ENCODE peak calls at places on chromosomes 11 and 22, in seven cellular contexts. P, F, W, Y, O, G and K are unnamed samples.

GRCh38 chr11:114153224-114153623 is 93.7 kb downstream of the ZBTB16 start:
- DNase-seq in G (no peak), F (no peak), O (no peak), P (no peak), Y (no peak), W (no peak), K (no peak)

GRCh38 chr22:45783690-45784089 is 112.1 kb downstream of the ATXN10 start:
- DNase-seq in P (no peak), F (no peak), W (no peak), G (no peak), O (no peak), Y (no peak), K (no peak)

GRCh38 chr11:115215694-115216615 is 288.3 kb downstream of the CADM1 start:
- DNase-seq in F (peak; percentile 75), G (no peak), W (peak; percentile 24), Y (no peak), O (no peak), P (no peak), K (peak; percentile 16)

GRCh38 chr11:58004664-58005063 is 19.0 kb upstream of the OR9Q1 start:
- DNase-seq in F (no peak), Y (no peak), G (no peak), W (no peak), P (no peak), O (no peak), K (no peak)

GRCh38 chr11:130808541-130808940 is 107.7 kb downstream of the SNX19 start:
- DNase-seq in Y (no peak), F (no peak), P (no peak), W (no peak), G (no peak), O (no peak), K (no peak)

GRCh38 chr11:10454902-10455631 is at the start of gene AMPD3:
- DNase-seq in G (peak; percentile 26), P (peak; percentile 88), Y (peak; percentile 85), O (peak; percentile 96), W (peak; percentile 82), F (peak; percentile 24), K (peak; percentile 65)

GRCh38 chr11:72336163-72336562 is 92.2 kb upstream of the PHOX2A start:
- DNase-seq in O (no peak), F (no peak), W (no peak), G (no peak), Y (no peak), P (peak; percentile 78), K (no peak)

GRCh38 chr11:57150454-57150917 is 31.3 kb upstream of the LRRC55 start:
- DNase-seq in O (no peak), Y (no peak), F (no peak), G (no peak), W (no peak), P (peak; percentile 75), K (no peak)

GRCh38 chr11:45287316-45287903 is 1.3 kb upstream of the SYT13 start:
- DNase-seq in W (no peak), G (no peak), Y (no peak), O (no peak), P (no peak), F (no peak), K (no peak)

GRCh38 chr11:45285289-45285828 is 782 bp downstream of the SYT13 start:
- DNase-seq in F (peak; percentile 31), P (no peak), Y (no peak), G (no peak), W (no peak), O (no peak), K (no peak)

GRCh38 chr11:45289369-45289768 is 3.2 kb upstream of the SYT13 start:
- DNase-seq in G (no peak), P (no peak), F (no peak), Y (no peak), W (peak; percentile 66), O (no peak), K (no peak)

GRCh38 chr11:45288395-45288794 is 2.3 kb upstream of the SYT13 start:
- DNase-seq in Y (no peak), W (no peak), O (no peak), F (no peak), G (no peak), P (no peak), K (no peak)

GRCh38 chr11:45285931-45286632 is at the start of gene SYT13:
- DNase-seq in Y (no peak), G (no peak), W (peak; percentile 30), P (no peak), F (peak; percentile 92), O (no peak), K (no peak)
- TF ChIP-seq REST in Y (no peak), G (no peak), W (no peak), P (no peak), F (no peak), O (no peak), K (no peak)

GRCh38 chr11:35992551-35992950 is 48.7 kb downstream of the LDLRAD3 start:
- DNase-seq in W (no peak), G (peak; percentile 61), O (no peak), P (no peak), F (no peak), Y (no peak), K (no peak)
- TF ChIP-seq REST in W (no peak), G (no peak), O (no peak), P (no peak), F (no peak), Y (no peak), K (no peak)

DNA sequence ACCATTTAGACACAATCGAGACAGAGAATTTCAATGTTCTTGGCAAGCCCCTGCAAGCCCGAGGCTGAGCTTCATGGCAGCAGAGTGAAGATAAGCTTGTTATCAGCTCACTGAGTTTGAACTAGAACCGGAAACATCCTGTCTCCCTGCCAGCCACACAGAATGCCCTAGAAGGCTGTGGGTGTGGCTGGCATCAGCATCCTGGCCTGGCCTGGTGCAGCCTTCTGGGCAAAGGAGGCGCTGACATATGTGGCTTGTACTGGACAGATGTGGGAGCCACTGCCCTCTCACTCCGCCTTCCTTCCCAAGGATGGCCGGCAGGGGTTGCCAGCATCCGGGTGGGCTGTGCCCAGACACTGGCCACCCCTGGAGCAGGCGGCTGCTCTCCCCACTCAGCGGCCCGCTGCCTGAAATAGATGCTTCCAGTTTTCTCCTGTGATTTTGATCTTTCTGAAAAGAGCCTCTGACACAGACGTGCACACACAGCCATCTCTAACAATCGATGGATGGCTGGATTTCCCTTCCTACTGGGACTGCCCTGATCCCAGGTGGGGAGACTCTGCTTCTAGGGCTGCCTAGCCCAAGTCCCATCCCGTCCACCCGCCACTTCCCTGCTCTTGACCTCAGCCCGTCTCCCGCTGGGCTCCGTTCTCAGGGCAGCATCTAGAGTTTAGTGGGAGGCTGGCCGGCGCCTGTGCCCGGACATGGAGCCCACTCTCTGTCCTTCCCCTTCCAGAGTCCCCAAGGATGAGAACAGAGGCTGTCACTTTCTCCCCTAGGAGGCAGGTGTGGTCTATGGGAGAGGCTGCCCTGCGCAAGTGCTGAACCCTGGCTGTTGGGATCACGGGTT is 149.7 kb downstream of the CTTN start:
- DNase-seq in Y (no peak), O (no peak), P (no peak), F (no peak), G (no peak), W (no peak), K (no peak)
- TF ChIP-seq REST in Y (no peak), O (no peak), P (no peak), F (no peak), G (no peak), W (no peak), K (no peak)

GRCh38 chr11:88175707-88176066 is 444 bp upstream of the RAB38 start:
- DNase-seq in O (no peak), G (no peak), W (no peak), F (peak; percentile 26), Y (no peak), P (peak; percentile 2), K (no peak)

GRCh38 chr11:88181776-88182175 is 6.5 kb upstream of the RAB38 start:
- DNase-seq in Y (no peak), F (no peak), W (no peak), O (no peak), G (no peak), P (no peak), K (no peak)

GRCh38 chr11:88179966-88180629 is 4.9 kb upstream of the RAB38 start:
- DNase-seq in G (no peak), F (no peak), Y (no peak), P (no peak), W (no peak), O (no peak), K (no peak)

GRCh38 chr11:88178211-88178610 is 3.0 kb upstream of the RAB38 start:
- DNase-seq in G (no peak), F (no peak), O (no peak), P (no peak), Y (no peak), W (no peak), K (no peak)

GRCh38 chr11:88179141-88179540 is 3.9 kb upstream of the RAB38 start:
- DNase-seq in F (no peak), P (no peak), O (no peak), G (no peak), Y (no peak), W (no peak), K (no peak)
- TF ChIP-seq REST in F (no peak), P (no peak), O (no peak), G (no peak), Y (no peak), W (no peak), K (no peak)

GRCh38 chr11:44727114-44727372 is 281 bp downstream of the TSPAN18 start:
- DNase-seq in G (no peak), F (no peak), O (no peak), P (no peak), Y (no peak), W (no peak), K (no peak)

GRCh38 chr11:44728085-44728410 is 1.3 kb downstream of the TSPAN18 start:
- DNase-seq in O (no peak), F (no peak), P (no peak), Y (no peak), G (no peak), W (no peak), K (no peak)

GRCh38 chr11:44728491-44728910 is 1.7 kb downstream of the TSPAN18 start:
- DNase-seq in G (no peak), O (no peak), P (no peak), W (no peak), Y (no peak), F (peak; percentile 65), K (no peak)

GRCh38 chr11:44726278-44727113 is at the start of gene TSPAN18:
- DNase-seq in Y (no peak), P (peak; percentile 58), G (no peak), W (no peak), F (peak; percentile 78), O (no peak), K (no peak)

GRCh38 chr11:44727373-44728084 is 767 bp downstream of the TSPAN18 start:
- DNase-seq in Y (peak; percentile 57), W (peak; percentile 80), P (peak; percentile 77), O (peak; percentile 20), F (peak; percentile 89), G (peak; percentile 45), K (peak; percentile 16)
- TF ChIP-seq REST in Y (no peak), W (no peak), P (no peak), O (no peak), F (no peak), G (no peak), K (no peak)